ENCODE peak calls at places on chromosomes 12 and 14, in five cellular contexts. S, E, N, G and I are unnamed samples.

GRCh38 chr12:82723093-82723492 is 36.4 kb downstream of the TMTC2 start:
- DNase-seq in S (peak; percentile 42), E (no peak), N (no peak), G (no peak), I (no peak)

GRCh38 chr12:49369723-49370145 is 2.5 kb downstream of the SPATS2 start:
- DNase-seq in S (peak; percentile 42), E (peak; percentile 56), N (no peak), G (no peak), I (no peak)

GRCh38 chr14:85947461-85947860 is 417.5 kb downstream of the FLRT2 start:
- DNase-seq in S (no peak), E (no peak), N (no peak), G (no peak), I (no peak)

GRCh38 chr12:92928431-92928961 is 599 bp downstream of the EEA1 start:
- DNase-seq in S (peak; percentile 55), E (no peak), N (peak; percentile 17), G (peak; percentile 51), I (peak; percentile 36)

GRCh38 chr14:33646692-33647260 is 304.1 kb downstream of the EGLN3 start:
- DNase-seq in S (no peak), E (no peak), N (no peak), G (no peak), I (no peak)

GRCh38 chr12:96401061-96401871 is 1.0 kb upstream of the CDK17 start:
- DNase-seq in S (peak; percentile 88), E (peak; percentile 43), N (no peak), G (peak; percentile 19), I (no peak)

GRCh38 chr12:104793968-104794367 is 164.1 kb downstream of the SLC41A2 start:
- DNase-seq in S (no peak), E (no peak), N (no peak), G (no peak), I (no peak)

GRCh38 chr12:116539905-116540482 is 19.2 kb upstream of the MAP1LC3B2 start:
- DNase-seq in S (peak; percentile 16), E (peak; percentile 40), N (no peak), G (no peak), I (no peak)

GRCh38 chr14:80483331-80483730 is 272.0 kb upstream of the DIO2 start:
- DNase-seq in S (no peak), E (no peak), N (no peak), G (no peak), I (no peak)

GRCh38 chr12:85413266-85413665 is 133.2 kb downstream of the ALX1 start:
- DNase-seq in S (no peak), E (no peak), N (no peak), G (no peak), I (no peak)

GRCh38 chr12:89433634-89434033 is 81.3 kb upstream of the DUSP6 start:
- DNase-seq in S (no peak), E (no peak), N (no peak), G (no peak), I (no peak)

GRCh38 chr12:52044284-52044983 is 6.8 kb upstream of the NR4A1 start:
- DNase-seq in S (no peak), E (no peak), N (peak; percentile 75), G (peak; percentile 87), I (no peak)

GRCh38 chr12:101839324-101840283 is 8.8 kb upstream of the GNPTAB start:
- DNase-seq in S (peak; percentile 70), E (peak; percentile 70), N (peak; percentile 54), G (no peak), I (peak; percentile 65)

GRCh38 chr14:104826197-104826857 is 25.4 kb downstream of the ZBTB42 start:
- DNase-seq in S (peak; percentile 83), E (peak; percentile 99), N (peak; percentile 84), G (peak; percentile 95), I (peak; percentile 86)

GRCh38 chr12:131442337-131442918 is 268.5 kb upstream of the SFSWAP start:
- DNase-seq in S (no peak), E (no peak), N (no peak), G (no peak), I (no peak)

GRCh38 chr14:29648045-29648444 is 279.6 kb downstream of the PRKD1 start:
- DNase-seq in S (no peak), E (no peak), N (no peak), G (no peak), I (no peak)

GRCh38 chr14:79465651-79466050 is 745.7 kb downstream of the DIO2 start:
- DNase-seq in S (no peak), E (no peak), N (no peak), G (no peak), I (no peak)

GRCh38 chr14:95787941-95788340 is 74.0 kb upstream of the TCL1A start:
- DNase-seq in S (no peak), E (no peak), N (no peak), G (no peak), I (no peak)

GRCh38 chr14:32480337-32480736 is 151.2 kb downstream of the AKAP6 start:
- DNase-seq in S (no peak), E (no peak), N (no peak), G (no peak), I (no peak)

GRCh38 chr12:65755596-65755978 is 68.7 kb upstream of the HMGA2 start:
- DNase-seq in S (no peak), E (no peak), N (no peak), G (no peak), I (no peak)

GRCh38 chr12:43206396-43206795 is 345.6 kb downstream of the ADAMTS20 start:
- DNase-seq in S (no peak), E (no peak), N (no peak), G (no peak), I (no peak)

GRCh38 chr14:23409966-23410635 is 2.0 kb upstream of the MYH6 start:
- DNase-seq in S (no peak), E (no peak), N (no peak), G (peak; percentile 67), I (no peak)

GRCh38 chr14:20655851-20656250 is 14.4 kb upstream of the OR6S1 start:
- DNase-seq in S (no peak), E (no peak), N (no peak), G (no peak), I (no peak)

GRCh38 chr12:68746572-68747180 is 700 bp downstream of the SLC35E3 start:
- DNase-seq in S (peak; percentile 49), E (peak; percentile 52), N (peak; percentile 26), G (peak; percentile 44), I (no peak)

GRCh38 chr14:68449565-68450295 is 343.1 kb downstream of the ZFP36L1 start:
- DNase-seq in S (no peak), E (peak; percentile 62), N (no peak), G (no peak), I (no peak)

GRCh38 chr14:78530078-78530477 is 359.9 kb downstream of the NRXN3 start:
- DNase-seq in S (peak; percentile 22), E (peak; percentile 33), N (no peak), G (no peak), I (no peak)

GRCh38 chr12:58540480-58541299 is 379.6 kb downstream of the LRIG3 start:
- DNase-seq in S (peak; percentile 51), E (peak; percentile 29), N (peak; percentile 30), G (peak; percentile 40), I (no peak)

GRCh38 chr12:94150483-94151225 is 2.3 kb downstream of the PLXNC1 start:
- DNase-seq in S (peak; percentile 75), E (peak; percentile 71), N (no peak), G (peak; percentile 22), I (no peak)

GRCh38 chr12:78898416-78898815 is 33.8 kb downstream of the SYT1 start:
- DNase-seq in S (no peak), E (no peak), N (no peak), G (peak; percentile 47), I (no peak)

GRCh38 chr14:36659822-36660735 is 1.6 kb upstream of the PAX9 start:
- DNase-seq in S (no peak), E (peak; percentile 47), N (no peak), G (no peak), I (no peak)

GRCh38 chr14:93009471-93010117 is 86.6 kb downstream of the CHGA start:
- DNase-seq in S (no peak), E (no peak), N (peak; percentile 64), G (no peak), I (no peak)

GRCh38 chr12:67161322-67161918 is 107.7 kb upstream of the CAND1 start:
- DNase-seq in S (peak; percentile 43), E (peak; percentile 6), N (no peak), G (no peak), I (no peak)

GRCh38 chr14:57009585-57010515 is 199.6 kb upstream of the OTX2 start:
- DNase-seq in S (peak; percentile 0), E (no peak), N (no peak), G (no peak), I (no peak)